ENCODE peak calls at places on chromosomes 7 and 10, in five cellular contexts. One of them, this sample, is unnamed.

GRCh38 chr10:123523833-123524232 is 142.3 kb upstream of the GPR26 start:
- DNase-seq in epithelial cell of proximal tubule: no peak
- DNase-seq in NB4: no peak
- DNase-seq in GM12864: no peak
- DNase-seq in AG20443: no peak
- DNase-seq in this sample: no peak

GRCh38 chr7:107966701-107967100 is 36.3 kb downstream of the LAMB1 start:
- DNase-seq in NB4: no peak
- DNase-seq in AG20443: peak; percentile 78
- DNase-seq in GM12864: no peak
- DNase-seq in epithelial cell of proximal tubule: peak; percentile 33
- DNase-seq in this sample: no peak

GRCh38 chr10:111875760-111876159 is 307.8 kb downstream of the GPAM start:
- DNase-seq in GM12864: no peak
- DNase-seq in epithelial cell of proximal tubule: no peak
- DNase-seq in NB4: no peak
- DNase-seq in AG20443: no peak
- DNase-seq in this sample: no peak

GRCh38 chr7:120337308-120337907 is 64.4 kb downstream of the KCND2 start:
- DNase-seq in AG20443: no peak
- DNase-seq in GM12864: no peak
- DNase-seq in epithelial cell of proximal tubule: no peak
- DNase-seq in NB4: peak; percentile 42
- DNase-seq in this sample: no peak

GRCh38 chr7:18610331-18610948 is 114.9 kb downstream of the HDAC9 start:
- DNase-seq in GM12864: no peak
- DNase-seq in epithelial cell of proximal tubule: no peak
- DNase-seq in NB4: peak; percentile 48
- DNase-seq in AG20443: peak; percentile 20
- DNase-seq in this sample: peak; percentile 25

GRCh38 chr7:68420342-68420750 is 1177.9 kb upstream of the AUTS2 start:
- DNase-seq in AG20443: no peak
- DNase-seq in GM12864: no peak
- DNase-seq in epithelial cell of proximal tubule: no peak
- DNase-seq in NB4: no peak
- DNase-seq in this sample: no peak

GRCh38 chr7:159271795-159272194 is 127.1 kb upstream of the VIPR2 start:
- DNase-seq in NB4: no peak
- DNase-seq in AG20443: no peak
- DNase-seq in epithelial cell of proximal tubule: no peak
- DNase-seq in GM12864: no peak
- DNase-seq in this sample: no peak

GRCh38 chr7:94332571-94332970 is 62.1 kb upstream of the COL1A2 start:
- DNase-seq in GM12864: no peak
- DNase-seq in AG20443: no peak
- DNase-seq in NB4: no peak
- DNase-seq in epithelial cell of proximal tubule: no peak
- DNase-seq in this sample: no peak

GRCh38 chr7:136405931-136406777 is 429.0 kb upstream of the MTPN start:
- DNase-seq in GM12864: peak; percentile 21
- DNase-seq in AG20443: peak; percentile 68
- DNase-seq in NB4: peak; percentile 72
- DNase-seq in epithelial cell of proximal tubule: peak; percentile 18
- DNase-seq in this sample: peak; percentile 71

GRCh38 chr7:112933598-112933997 is 143.4 kb upstream of the TMEM168 start:
- DNase-seq in epithelial cell of proximal tubule: no peak
- DNase-seq in NB4: no peak
- DNase-seq in GM12864: no peak
- DNase-seq in AG20443: no peak
- DNase-seq in this sample: no peak

GRCh38 chr7:121126801-121127534 is 138.5 kb downstream of the CPED1 start:
- DNase-seq in GM12864: no peak
- DNase-seq in epithelial cell of proximal tubule: peak; percentile 3
- DNase-seq in AG20443: no peak
- DNase-seq in NB4: peak; percentile 25
- DNase-seq in this sample: no peak